ENCODE peak calls at places on chromosomes 16 and 17, in four cellular contexts. S, Z, T and O are unnamed samples.

GRCh38 chr16:30703971-30704370 is 5.0 kb downstream of the SRCAP start:
- DNase-seq in T (no peak), S (no peak), Z (no peak), O (no peak)

GRCh38 chr17:43399839-43400328 is 1.1 kb downstream of the ARL4D start:
- DNase-seq in T (no peak), Z (no peak), S (no peak), O (no peak)

GRCh38 chr17:48492401-48493298 is 38.2 kb downstream of the HOXB1 start:
- DNase-seq in T (peak; percentile 89), S (no peak), Z (no peak), O (peak; percentile 69)

GRCh38 chr17:79845601-79845949 is 6.3 kb upstream of the CBX4 start:
- DNase-seq in T (peak; percentile 88), Z (peak; percentile 50), S (no peak), O (no peak)

GRCh38 chr17:16100737-16101400 is 101.2 kb downstream of the TTC19 start:
- DNase-seq in T (no peak), Z (no peak), S (no peak), O (no peak)

GRCh38 chr16:11669380-11670146 is 1.3 kb downstream of the SNN start:
- DNase-seq in S (peak; percentile 33), T (no peak), Z (no peak), O (no peak)

GRCh38 chr17:49110504-49110903 is 22.1 kb upstream of the B4GALNT2 start:
- DNase-seq in T (no peak), Z (no peak), S (no peak), O (no peak)

GRCh38 chr17:57481901-57482300 is 225.6 kb downstream of the MSI2 start:
- DNase-seq in Z (no peak), T (peak; percentile 83), S (no peak), O (no peak)

GRCh38 chr17:27199948-27200347 is 94.0 kb upstream of the WSB1 start:
- DNase-seq in S (no peak), T (no peak), Z (no peak), O (no peak)

GRCh38 chr17:6753006-6753445 is 2.8 kb upstream of the XAF1 start:
- DNase-seq in S (no peak), T (no peak), Z (peak; percentile 11), O (peak; percentile 29)

GRCh38 chr17:80760501-80760900 is 215.9 kb downstream of the RPTOR start:
- DNase-seq in T (no peak), S (peak; percentile 40), Z (no peak), O (no peak)

GRCh38 chr16:22770866-22771265 is 43.1 kb upstream of the HS3ST2 start:
- DNase-seq in T (no peak), Z (no peak), S (no peak), O (no peak)

GRCh38 chr17:68734911-68735310 is 133.7 kb upstream of the FAM20A start:
- DNase-seq in T (no peak), Z (no peak), S (no peak), O (no peak)

GRCh38 chr16:11708421-11708820 is 34.2 kb downstream of the TXNDC11 start:
- DNase-seq in S (no peak), T (no peak), Z (no peak), O (no peak)

GRCh38 chr17:71760062-71760720 is 360.6 kb upstream of the SOX9 start:
- DNase-seq in T (no peak), Z (no peak), S (no peak), O (no peak)

GRCh38 chr16:25692734-25693508 is 1.2 kb downstream of the HS3ST4 start:
- DNase-seq in Z (no peak), T (no peak), S (no peak), O (peak; percentile 54)

GRCh38 chr17:40021471-40021961 is 6.3 kb downstream of the CSF3 start:
- DNase-seq in Z (no peak), S (no peak), T (no peak), O (no peak)
- TF ChIP-seq ATF2 in Z (no peak), S (no peak), T (no peak), O (no peak)

GRCh38 chr17:59038734-59039133 is 67.9 kb downstream of the TRIM37 start:
- DNase-seq in Z (no peak), T (peak; percentile 5), S (no peak), O (no peak)
- TF ChIP-seq CREM in Z (no peak), T (no peak), S (no peak), O (no peak)

DNA sequence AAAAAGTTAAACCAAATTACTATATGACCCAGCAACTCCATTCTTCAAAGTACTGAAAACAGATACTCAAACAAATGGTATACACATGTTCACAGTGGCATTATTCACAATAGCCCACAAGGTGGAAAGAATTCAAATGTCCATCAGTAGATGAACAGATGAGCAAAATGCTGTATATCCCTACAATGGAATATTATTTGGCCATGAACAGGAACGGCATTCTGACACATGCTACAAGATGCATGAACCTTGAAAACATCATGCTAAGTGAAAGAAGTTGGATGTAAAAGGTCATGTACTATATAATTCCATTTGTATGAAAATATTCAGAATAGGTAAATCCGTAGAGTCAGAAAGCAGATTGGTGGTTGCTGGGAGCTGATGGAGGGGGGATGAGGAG is 73.5 kb upstream of the XYLT1 start:
- DNase-seq in Z (no peak), T (no peak), S (no peak), O (no peak)
- TF ChIP-seq USF2 in Z (no peak), T (no peak), S (no peak), O (no peak)

DNA sequence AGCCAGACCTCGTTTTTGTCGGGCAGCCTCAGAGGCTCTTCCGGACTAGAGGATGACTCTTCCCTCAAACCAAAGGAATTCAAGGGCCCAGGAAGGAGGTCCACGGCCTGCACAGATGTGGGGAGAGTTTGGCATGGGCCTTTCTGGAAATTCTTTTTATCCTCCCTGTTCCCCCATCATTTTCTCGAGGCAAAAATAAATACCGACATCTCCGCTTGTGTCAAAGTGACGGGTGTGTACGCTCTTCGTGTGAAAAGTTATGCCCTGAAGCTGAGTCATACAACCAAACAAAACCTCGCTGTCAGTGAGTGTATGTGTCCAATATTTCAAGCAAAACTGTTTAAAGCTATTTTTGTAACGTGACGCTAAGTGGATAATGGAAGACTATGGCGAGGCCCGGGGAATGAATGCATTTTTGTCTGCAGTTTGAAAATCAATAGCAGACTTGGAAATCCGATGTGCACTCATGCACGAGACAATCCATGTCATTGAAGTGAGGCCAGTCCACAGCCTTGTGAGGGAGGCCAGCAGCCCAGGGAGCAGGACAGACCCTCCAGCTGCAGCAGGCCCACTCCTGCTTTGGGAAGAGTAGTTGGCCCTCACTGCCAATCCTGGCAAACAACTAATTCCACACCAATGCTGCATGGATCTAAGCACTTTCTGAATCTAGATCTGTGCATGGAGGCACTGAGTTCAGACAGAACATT is 364.3 kb downstream of the FOXL1 start:
- DNase-seq in T (no peak), S (no peak), Z (no peak), O (no peak)
- TF ChIP-seq ATF2 in T (no peak), S (no peak), Z (no peak), O (no peak)

GRCh38 chr16:71364306-71364705 is 5.8 kb downstream of the CALB2 start:
- DNase-seq in T (no peak), S (no peak), Z (no peak), O (no peak)

GRCh38 chr16:71368958-71369357 is 10.4 kb downstream of the CALB2 start:
- DNase-seq in Z (no peak), S (no peak), T (no peak), O (no peak)

GRCh38 chr16:71369494-71369893 is 11.0 kb downstream of the CALB2 start:
- DNase-seq in S (no peak), T (no peak), Z (no peak), O (no peak)

GRCh38 chr16:71365021-71365420 is 6.5 kb downstream of the CALB2 start:
- DNase-seq in T (no peak), S (no peak), Z (no peak), O (no peak)

GRCh38 chr16:71367243-71367976 is 8.9 kb downstream of the CALB2 start:
- DNase-seq in T (peak; percentile 79), Z (peak; percentile 55), S (peak; percentile 2), O (peak; percentile 92)
- TF ChIP-seq CREM in T (no peak), Z (no peak), S (no peak), O (no peak)

GRCh38 chr17:2215616-2216364 is 87.8 kb downstream of the SMG6 start:
- DNase-seq in T (no peak), S (no peak), Z (no peak), O (peak; percentile 33)
- TF ChIP-seq USF2 in T (no peak), S (no peak), Z (no peak), O (no peak)

GRCh38 chr16:17432902-17433576 is 37.7 kb downstream of the XYLT1 start:
- DNase-seq in T (no peak), S (no peak), Z (no peak), O (no peak)
- TF ChIP-seq ATF2 in T (no peak), S (no peak), Z (no peak), O (no peak)